ENCODE peak calls at places on chromosomes 7 and 10, in seven cellular contexts. D, Z, B, M, F, U and I are unnamed samples.

GRCh38 chr10:3782456-3783312 is 2.3 kb downstream of the KLF6 start:
- DNase-seq in D (peak; percentile 68), Z (no peak), B (peak; percentile 42), M (peak; percentile 84), F (peak; percentile 86), U (peak; percentile 94), I (peak; percentile 85)

GRCh38 chr7:95321720-95322119 is 2.6 kb downstream of the PON1 start:
- DNase-seq in D (no peak), Z (no peak), B (no peak), M (no peak), F (no peak), U (no peak), I (no peak)

GRCh38 chr10:28215930-28216329 is 86.9 kb downstream of the MPP7 start:
- DNase-seq in D (no peak), Z (no peak), B (no peak), M (no peak), F (no peak), U (no peak), I (no peak)

GRCh38 chr10:132136097-132136521 is 50.6 kb upstream of the DPYSL4 start:
- DNase-seq in D (peak; percentile 33), Z (no peak), B (no peak), M (no peak), F (peak; percentile 55), U (no peak), I (peak; percentile 26)

GRCh38 chr10:119268871-119269506 is 61.6 kb downstream of the GRK5 start:
- DNase-seq in D (peak; percentile 57), Z (no peak), B (no peak), M (peak; percentile 81), F (no peak), U (peak; percentile 64), I (no peak)

GRCh38 chr10:133062085-133062484 is 25.6 kb upstream of the ADGRA1 start:
- DNase-seq in D (no peak), Z (no peak), B (no peak), M (no peak), F (no peak), U (no peak), I (no peak)

GRCh38 chr7:99224263-99224947 is 16.5 kb upstream of the KPNA7 start:
- DNase-seq in D (no peak), Z (no peak), B (no peak), M (no peak), F (no peak), U (peak; percentile 60), I (no peak)

GRCh38 chr7:106421181-106421762 is 136.5 kb upstream of the NAMPT start:
- DNase-seq in D (peak; percentile 77), Z (no peak), B (peak; percentile 11), M (no peak), F (peak; percentile 91), U (peak; percentile 97), I (peak; percentile 86)

GRCh38 chr10:36266923-36267322 is 624.8 kb upstream of the FZD8 start:
- DNase-seq in D (no peak), Z (no peak), B (no peak), M (no peak), F (no peak), U (no peak), I (no peak)

GRCh38 chr7:45120-46090 is 147.0 kb upstream of the FAM20C start:
- DNase-seq in D (peak; percentile 15), Z (peak; percentile 82), B (no peak), M (peak; percentile 26), F (peak; percentile 39), U (no peak), I (no peak)

GRCh38 chr10:1672001-1672781 is 65.1 kb downstream of the ADARB2 start:
- DNase-seq in D (no peak), Z (no peak), B (no peak), M (no peak), F (no peak), U (no peak), I (no peak)

GRCh38 chr10:69893271-69893900 is 91.7 kb downstream of the COL13A1 start:
- DNase-seq in D (no peak), Z (no peak), B (no peak), M (no peak), F (no peak), U (no peak), I (no peak)

GRCh38 chr10:113858541-113858940 is 4.1 kb downstream of the NHLRC2 start:
- DNase-seq in D (no peak), Z (no peak), B (no peak), M (no peak), F (no peak), U (peak; percentile 37), I (no peak)

GRCh38 chr10:78578929-78579328 is 489.8 kb upstream of the ZMIZ1 start:
- DNase-seq in D (no peak), Z (no peak), B (no peak), M (no peak), F (no peak), U (peak; percentile 29), I (peak; percentile 95)

GRCh38 chr7:23022258-23022745 is 8.4 kb upstream of the HYCC1 start:
- DNase-seq in D (no peak), Z (no peak), B (no peak), M (no peak), F (no peak), U (peak; percentile 90), I (no peak)

GRCh38 chr7:155987681-155988080 is 175.4 kb upstream of the SHH start:
- DNase-seq in D (no peak), Z (no peak), B (no peak), M (no peak), F (peak; percentile 44), U (no peak), I (no peak)